ENCODE peak calls at places on chromosomes 13 and 19, in four cellular contexts. I is GM12891, A is NB4, U is body of pancreas. H is an unnamed sample.

GRCh38 chr13:42832341-42833153 is 51.2 kb downstream of the FAM216B start:
- DNase-seq in A (peak), I (no peak), U (peak), H (no peak)

GRCh38 chr13:76522083-76522755 is 364.0 kb downstream of the KCTD12 start:
- DNase-seq in U (no peak), A (no peak), I (no peak), H (no peak)

GRCh38 chr13:37070145-37070695 is 10.7 kb upstream of the SUPT20H start:
- DNase-seq in U (no peak), A (no peak), I (no peak), H (no peak)

GRCh38 chr13:107348931-107349330 is 781.0 kb upstream of the ARGLU1 start:
- DNase-seq in A (peak), U (no peak), I (no peak), H (no peak)

GRCh38 chr13:29472317-29472961 is 123.0 kb downstream of the SLC7A1 start:
- DNase-seq in A (peak), I (peak), U (peak), H (peak)

GRCh38 chr13:38844581-38844980 is 146.1 kb downstream of the STOML3 start:
- DNase-seq in I (no peak), A (no peak), U (no peak), H (no peak)

GRCh38 chr13:27401210-27401609 is 23.2 kb upstream of the GTF3A start:
- DNase-seq in A (peak), U (no peak), I (no peak), H (no peak)

GRCh38 chr19:1266818-1267440 is 2.2 kb upstream of the CIRBP start:
- DNase-seq in U (peak), A (peak), I (no peak), H (no peak)

GRCh38 chr19:33299061-33299665 is 3.2 kb downstream of the CEBPA start:
- DNase-seq in U (no peak), I (no peak), A (peak), H (no peak)

GRCh38 chr13:24348797-24349515 is 39.6 kb downstream of the C1QTNF9 start:
- DNase-seq in I (no peak), U (peak), A (no peak), H (no peak)

GRCh38 chr13:114235697-114236096 is 1.0 kb downstream of the CDC16 start:
- DNase-seq in A (no peak), U (no peak), I (no peak), H (no peak)

GRCh38 chr19:41501854-41502253 is 58.9 kb downstream of the ERICH4 start:
- DNase-seq in I (no peak), A (no peak), U (no peak), H (no peak)

GRCh38 chr13:113357529-113357928 is 6.4 kb downstream of the GRTP1 start:
- DNase-seq in U (no peak), I (no peak), A (no peak), H (peak)

GRCh38 chr13:79128158-79128557 is 277.9 kb downstream of the RBM26 start:
- DNase-seq in I (no peak), A (peak), U (no peak), H (peak)

GRCh38 chr19:45716314-45717130 is 14.2 kb downstream of the FBXO46 start:
- DNase-seq in A (peak), U (peak), I (no peak), H (no peak)

GRCh38 chr19:56837892-56838679 is 2.4 kb downstream of the PEG3 start:
- DNase-seq in A (no peak), I (no peak), U (peak), H (no peak)

GRCh38 chr13:24264976-24265375 is 44.4 kb upstream of the C1QTNF9 start:
- DNase-seq in U (no peak), A (no peak), I (no peak), H (no peak)

GRCh38 chr19:15534957-15535864 is 26.9 kb downstream of the CYP4F22 start:
- DNase-seq in U (no peak), I (no peak), A (no peak), H (no peak)

GRCh38 chr13:34349091-34349722 is 531.3 kb downstream of the RFC3 start:
- DNase-seq in U (peak), I (no peak), A (no peak), H (peak)

GRCh38 chr13:26929971-26930730 is 169.6 kb upstream of the GPR12 start:
- DNase-seq in U (peak), A (peak), I (peak), H (peak)

GRCh38 chr13:48322294-48322693 is 18.7 kb downstream of the RB1 start:
- DNase-seq in A (no peak), I (no peak), U (no peak), H (no peak)

GRCh38 chr19:2356036-2356646 is 3.9 kb upstream of the TMPRSS9 start:
- DNase-seq in I (no peak), A (no peak), U (no peak), H (no peak)

GRCh38 chr19:51108066-51108804 is at the start of gene CTU1:
- DNase-seq in A (peak), I (peak), U (peak), H (peak)

GRCh38 chr19:13441810-13442512 is 64.3 kb downstream of the CACNA1A start:
- DNase-seq in U (peak), A (peak), I (peak), H (peak)

GRCh38 chr19:47512183-47512947 is 2.5 kb downstream of the NAPA start:
- DNase-seq in A (peak), I (no peak), U (peak), H (no peak)

GRCh38 chr13:61989984-61990383 is 574.3 kb upstream of the PCDH20 start:
- DNase-seq in U (no peak), I (no peak), A (no peak), H (no peak)

DNA sequence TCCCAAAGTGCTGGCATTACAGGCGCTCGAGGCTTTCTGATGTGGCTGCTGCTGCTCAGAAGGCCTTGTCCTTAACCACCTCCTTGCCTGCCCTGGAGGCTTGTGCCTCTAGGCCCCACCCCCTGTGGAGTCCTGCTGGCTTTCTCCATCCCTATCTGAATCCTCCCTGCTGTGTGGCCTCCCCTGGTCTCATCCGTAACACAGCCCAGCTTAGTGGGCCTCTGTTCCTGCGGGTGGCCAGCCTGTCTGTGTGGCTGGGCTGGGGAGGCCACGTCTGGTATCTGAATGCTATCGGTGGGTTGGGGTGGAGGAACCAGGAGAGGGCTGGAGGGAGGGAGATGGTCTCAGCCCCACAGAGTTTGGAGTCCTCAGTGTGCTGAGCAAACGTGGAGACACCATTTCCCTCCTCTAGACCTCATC is 4.7 kb downstream of the RPL28 start:
- DNase-seq in I (no peak), A (no peak), U (no peak), H (no peak)
- TF ChIP-seq POLR2A in I (no peak), A (no peak), U (no peak), H (peak)

GRCh38 chr19:58095328-58095727 is 2.7 kb downstream of the ZSCAN18 start:
- DNase-seq in I (no peak), U (no peak), A (no peak), H (no peak)

GRCh38 chr19:58098682-58098998 is 609 bp upstream of the ZSCAN18 start:
- DNase-seq in U (no peak), A (no peak), I (no peak), H (no peak)

GRCh38 chr19:58097349-58097748 is 682 bp downstream of the ZSCAN18 start:
- DNase-seq in I (no peak), A (no peak), U (no peak), H (no peak)

GRCh38 chr19:58096884-58097283 is 1.1 kb downstream of the ZSCAN18 start:
- DNase-seq in U (no peak), I (no peak), A (no peak), H (no peak)

GRCh38 chr19:58097783-58098681 is at the start of gene ZSCAN18:
- DNase-seq in I (peak), A (peak), U (peak), H (peak)
- TF ChIP-seq POLR2A in I (no peak), A (no peak), U (peak), H (peak)

DNA sequence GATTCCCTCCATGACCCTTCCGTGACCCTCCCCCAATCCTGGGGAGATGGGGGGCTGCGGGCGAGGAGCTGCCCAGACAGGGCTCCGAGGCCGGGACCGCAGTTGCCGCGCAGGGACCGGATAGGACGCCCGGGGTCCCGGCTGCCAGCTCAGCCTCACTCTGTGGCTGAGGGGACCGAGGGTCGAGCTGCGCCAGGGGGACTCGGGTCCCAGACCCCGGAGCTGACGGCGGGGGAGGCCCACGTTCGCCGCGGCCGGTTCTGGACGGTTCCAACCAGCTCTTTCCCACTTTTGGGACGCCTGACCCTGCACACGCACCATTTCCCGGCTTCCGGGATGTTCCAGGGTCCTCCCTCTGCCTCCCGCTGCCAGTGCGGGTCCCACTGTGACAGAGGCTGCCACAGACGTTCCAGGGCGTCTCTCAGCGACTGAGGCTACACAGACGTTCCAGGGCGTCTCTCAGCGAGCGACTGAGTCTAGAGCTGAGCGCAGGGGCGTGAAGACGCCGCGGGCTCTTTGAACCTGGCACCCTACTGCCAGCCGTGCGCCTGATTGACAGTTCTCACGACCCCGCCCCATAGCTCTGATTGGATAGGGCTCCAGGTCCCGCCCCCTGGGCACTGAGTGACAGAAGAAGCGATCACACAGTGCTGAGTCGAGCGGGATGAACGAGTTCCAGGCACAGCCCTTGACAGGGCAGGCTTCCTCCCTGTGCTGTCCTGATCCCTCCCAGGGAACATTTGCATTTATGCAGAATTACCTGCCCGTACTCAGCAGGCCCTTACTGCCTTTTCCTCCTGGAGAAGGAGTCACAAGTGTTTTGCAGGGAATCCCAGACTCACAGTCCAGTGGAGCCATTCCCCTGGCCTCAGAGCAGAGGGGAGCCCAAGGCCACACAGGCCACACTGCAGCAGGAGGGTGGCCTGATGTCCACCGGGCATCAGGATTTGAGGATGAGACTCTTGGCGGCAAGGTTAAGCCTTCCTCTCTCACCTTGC is at the start of gene ZNF563:
- DNase-seq in U (peak), A (peak), I (peak), H (peak)
- TF ChIP-seq POLR2A in U (peak), A (no peak), I (peak), H (peak)

GRCh38 chr19:43575955-43576451 is 402 bp downstream of the PINLYP start:
- DNase-seq in A (no peak), U (no peak), I (no peak), H (no peak)

GRCh38 chr19:43576479-43576878 is 878 bp downstream of the PINLYP start:
- DNase-seq in U (no peak), I (no peak), A (no peak), H (no peak)

GRCh38 chr19:43572172-43572588 is 3.1 kb downstream of the XRCC1 start:
- DNase-seq in U (no peak), A (no peak), I (no peak), H (no peak)

GRCh38 chr19:43574424-43575155 is 737 bp downstream of the XRCC1 start:
- DNase-seq in A (no peak), I (no peak), U (no peak), H (peak)

DNA sequence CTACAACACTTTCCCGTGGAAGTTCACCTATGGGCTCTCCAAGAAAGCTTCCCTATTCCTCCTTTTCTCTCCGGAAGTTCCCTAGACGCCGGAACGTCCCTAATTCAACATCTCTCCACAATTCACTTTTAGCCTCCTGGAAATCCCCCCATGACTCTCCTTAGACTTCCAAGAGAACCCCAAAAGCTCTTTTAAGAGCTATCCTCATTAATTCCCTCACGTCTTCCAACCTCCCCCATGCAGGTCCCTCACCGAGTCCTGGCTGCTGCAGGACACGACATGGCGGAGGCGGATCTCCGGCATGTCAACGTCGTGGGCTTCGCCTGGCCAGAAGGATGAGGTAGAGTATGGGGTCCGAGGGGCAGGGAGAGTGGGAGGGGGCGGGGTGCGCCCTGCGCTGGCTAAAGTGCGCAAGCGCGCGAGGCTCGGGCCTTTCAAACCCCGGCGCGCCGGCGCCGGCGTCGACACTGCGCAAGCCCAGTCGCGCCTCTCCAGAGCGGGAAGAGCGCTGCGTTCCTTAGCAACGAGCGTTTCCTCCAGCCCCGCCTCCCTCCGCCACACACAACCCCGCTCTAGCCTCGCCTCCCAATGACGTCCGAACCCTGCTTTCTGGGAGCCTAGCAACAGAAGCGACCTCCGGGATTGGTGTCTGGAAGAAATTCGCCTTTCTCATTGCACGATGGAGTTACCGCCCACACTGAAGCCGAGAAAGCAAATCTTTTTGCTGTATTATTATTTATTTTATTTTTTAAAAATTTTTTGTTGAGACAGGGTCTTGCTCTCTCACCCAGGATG is at the start of the genes PINLYP and XRCC1:
- DNase-seq in I (peak), A (peak), U (peak), H (peak)
- TF ChIP-seq POLR2A in I (no peak), A (peak), U (peak), H (peak)